ENCODE peak calls at places on chromosomes 6 and 20, in seven cellular contexts. M is epithelial cell of esophagus; A is HL-60; K is sigmoid colon; B is cardiac muscle cell; F is adrenal gland; H is CD8-positive, alpha-beta T cell. J is an unnamed sample.

GRCh38 chr6:144346719-144347446 is 61.7 kb downstream of the UTRN start:
- DNase-seq in K (no peak), F (peak), A (no peak), M (peak), H (no peak), B (no peak), J (no peak)

GRCh38 chr6:43477235-43478007 is at the start of gene TJAP1:
- DNase-seq in H (peak), B (peak), F (peak), A (peak), M (peak), K (peak), J (peak)

GRCh38 chr6:160445130-160445529 is 97.0 kb downstream of the SLC22A3 start:
- DNase-seq in K (no peak), A (no peak), H (no peak), F (no peak), M (no peak), B (no peak), J (no peak)

GRCh38 chr20:17646209-17646717 is 35.8 kb downstream of the RRBP1 start:
- DNase-seq in B (no peak), A (no peak), M (no peak), F (peak), K (peak), H (no peak), J (no peak)

GRCh38 chr6:13368079-13368478 is 39.7 kb upstream of the TBC1D7 start:
- DNase-seq in H (no peak), A (no peak), K (no peak), B (no peak), M (no peak), F (no peak), J (no peak)

GRCh38 chr20:54716790-54717189 is 241.4 kb downstream of the DOK5 start:
- DNase-seq in H (no peak), F (no peak), M (no peak), B (no peak), A (no peak), K (no peak), J (no peak)

GRCh38 chr6:10310826-10311225 is 104.0 kb downstream of the TFAP2A start:
- DNase-seq in M (peak), B (no peak), K (no peak), H (no peak), A (no peak), F (no peak), J (no peak)

GRCh38 chr6:44697333-44697732 is 309.8 kb downstream of the CDC5L start:
- DNase-seq in A (no peak), B (no peak), M (no peak), F (no peak), H (no peak), K (no peak), J (no peak)

GRCh38 chr20:16363832-16364687 is 209.2 kb downstream of the KIF16B start:
- DNase-seq in H (no peak), K (no peak), M (no peak), F (no peak), B (no peak), A (no peak), J (no peak)

GRCh38 chr6:29631860-29632731 is 887 bp downstream of the GABBR1 start:
- DNase-seq in F (peak), A (no peak), B (peak), M (peak), H (no peak), K (peak), J (no peak)

GRCh38 chr20:47117789-47118188 is 223.1 kb downstream of the EYA2 start:
- DNase-seq in K (peak), H (no peak), A (no peak), B (no peak), F (no peak), M (no peak), J (no peak)

GRCh38 chr20:23361651-23362391 is at the start of gene GZF1:
- DNase-seq in F (peak), B (peak), M (peak), K (peak), A (peak), H (peak), J (peak)

GRCh38 chr6:7823552-7823951 is 87.0 kb downstream of the TXNDC5 start:
- DNase-seq in K (no peak), M (no peak), B (no peak), H (no peak), F (no peak), A (no peak), J (no peak)

GRCh38 chr6:139776051-139776450 is 401.6 kb upstream of the CITED2 start:
- DNase-seq in K (no peak), B (peak), H (no peak), A (no peak), M (no peak), F (no peak), J (peak)

GRCh38 chr20:12969071-12969669 is 39.6 kb upstream of the SPTLC3 start:
- DNase-seq in F (no peak), B (no peak), M (peak), H (no peak), A (no peak), K (no peak), J (no peak)

GRCh38 chr6:138864343-138864890 is 68.5 kb downstream of the ECT2L start:
- DNase-seq in H (no peak), A (no peak), M (no peak), K (no peak), B (no peak), F (no peak), J (no peak)

GRCh38 chr6:126919947-126920346 is 198.5 kb upstream of the RSPO3 start:
- DNase-seq in K (no peak), F (no peak), H (no peak), M (peak), B (no peak), A (no peak), J (peak)

GRCh38 chr6:146546440-146546839 is 2.8 kb downstream of the RAB32 start:
- DNase-seq in A (no peak), B (no peak), M (peak), F (no peak), K (no peak), H (no peak), J (peak)

GRCh38 chr6:109632405-109632804 is 58.6 kb downstream of the AK9 start:
- DNase-seq in K (no peak), H (no peak), M (no peak), B (no peak), F (no peak), A (no peak), J (no peak)

GRCh38 chr6:21749754-21750153 is 156.2 kb downstream of the SOX4 start:
- DNase-seq in F (no peak), H (no peak), K (no peak), B (peak), A (no peak), M (no peak), J (no peak)

GRCh38 chr20:60087563-60088105 is 129.4 kb downstream of the CDH26 start:
- DNase-seq in A (no peak), F (no peak), H (no peak), K (no peak), B (no peak), M (peak), J (no peak)

GRCh38 chr6:30169658-30170614 is 6.6 kb downstream of the TRIM15 start:
- DNase-seq in K (no peak), H (no peak), B (peak), F (no peak), M (peak), A (peak), J (peak)

GRCh38 chr20:37239026-37239451 is 22.6 kb downstream of the GHRH start:
- DNase-seq in A (no peak), F (no peak), M (no peak), B (no peak), H (no peak), K (peak), J (peak)

GRCh38 chr6:45577836-45578504 is 200.2 kb upstream of the SUPT3H start:
- DNase-seq in A (no peak), B (no peak), M (no peak), H (no peak), K (no peak), F (no peak), J (no peak)

GRCh38 chr6:143746202-143747119 is 68.7 kb downstream of the PHACTR2 start:
- DNase-seq in F (no peak), H (no peak), M (no peak), K (no peak), A (no peak), B (peak), J (no peak)

GRCh38 chr20:11454966-11455799 is 462.5 kb upstream of the BTBD3 start:
- DNase-seq in K (no peak), A (no peak), B (peak), F (no peak), M (peak), H (no peak), J (peak)

GRCh38 chr6:31480574-31480973 is 17.4 kb upstream of the MICB start:
- DNase-seq in H (no peak), K (no peak), M (no peak), B (no peak), A (no peak), F (no peak), J (no peak)

GRCh38 chr6:101486124-101486523 is 92.6 kb downstream of the GRIK2 start:
- DNase-seq in K (no peak), A (no peak), B (no peak), M (no peak), H (no peak), F (no peak), J (no peak)

GRCh38 chr6:104118274-104118673 is 741.4 kb downstream of the HACE1 start:
- DNase-seq in K (no peak), F (no peak), A (no peak), M (peak), B (no peak), H (no peak), J (no peak)

GRCh38 chr20:52959125-52959524 is 13.0 kb upstream of the TSHZ2 start:
- DNase-seq in H (no peak), A (no peak), F (peak), B (no peak), K (no peak), M (peak), J (no peak)

GRCh38 chr20:51378171-51378928 is 164.2 kb downstream of the NFATC2 start:
- DNase-seq in A (peak), H (no peak), M (no peak), F (no peak), K (peak), B (peak), J (no peak)

GRCh38 chr6:159609813-159610212 is 83.2 kb downstream of the SOD2 start:
- DNase-seq in B (no peak), M (no peak), A (no peak), K (no peak), F (no peak), H (no peak), J (no peak)

GRCh38 chr6:119138906-119139541 is 60.6 kb upstream of the FAM184A start:
- DNase-seq in K (no peak), H (no peak), M (no peak), B (peak), A (no peak), F (no peak), J (no peak)

GRCh38 chr6:112485140-112485539 is 138.0 kb downstream of the RFPL4B start:
- DNase-seq in K (no peak), M (no peak), F (no peak), A (no peak), H (no peak), B (no peak), J (no peak)

GRCh38 chr6:14452567-14453527 is 335.3 kb downstream of the CD83 start:
- DNase-seq in M (no peak), F (no peak), H (no peak), A (peak), B (no peak), K (no peak), J (no peak)

GRCh38 chr6:117478853-117479231 is 3.6 kb upstream of the DCBLD1 start:
- DNase-seq in K (no peak), F (no peak), H (no peak), M (no peak), B (no peak), A (no peak), J (no peak)
- H3K4me3 ChIP-seq in K (no peak), F (no peak), H (no peak), M (no peak), B (no peak), A (no peak), J (no peak)

GRCh38 chr20:9302073-9302425 is 212.3 kb upstream of the LAMP5 start:
- DNase-seq in B (no peak), A (no peak), F (no peak), H (no peak), M (no peak), K (no peak), J (no peak)

GRCh38 chr20:9300080-9300479 is 214.3 kb upstream of the LAMP5 start:
- DNase-seq in K (no peak), F (no peak), M (no peak), A (no peak), H (no peak), B (no peak), J (no peak)

GRCh38 chr20:9301129-9302072 is 213.0 kb upstream of the LAMP5 start:
- DNase-seq in F (no peak), H (no peak), K (no peak), M (peak), A (no peak), B (no peak), J (peak)

GRCh38 chr20:9298906-9299305 is 215.5 kb upstream of the LAMP5 start:
- DNase-seq in K (no peak), H (no peak), F (no peak), A (no peak), B (no peak), M (peak), J (no peak)

GRCh38 chr20:9300534-9300933 is 213.9 kb upstream of the LAMP5 start:
- DNase-seq in M (peak), A (no peak), K (no peak), F (no peak), B (no peak), H (no peak), J (no peak)
- TF ChIP-seq CTCF in M (no peak), A (no peak), K (no peak), F (no peak), B (no peak), H (no peak), J (no peak)

GRCh38 chr6:72811971-72812421 is 190.1 kb downstream of the KCNQ5 start:
- DNase-seq in H (no peak), K (no peak), F (no peak), M (peak), B (no peak), A (no peak), J (no peak)
- H3K4me3 ChIP-seq in H (no peak), K (no peak), F (no peak), M (no peak), B (no peak), A (no peak), J (no peak)

GRCh38 chr6:52255434-52255833 is 11.1 kb upstream of the IL17F start:
- DNase-seq in F (no peak), A (no peak), B (no peak), K (no peak), H (no peak), M (no peak), J (no peak)

GRCh38 chr6:52249078-52249477 is 4.8 kb upstream of the IL17F start:
- DNase-seq in M (no peak), B (no peak), F (no peak), H (no peak), K (no peak), A (no peak), J (no peak)

GRCh38 chr6:52253494-52253893 is 9.2 kb upstream of the IL17F start:
- DNase-seq in B (no peak), A (no peak), H (no peak), K (no peak), F (no peak), M (peak), J (no peak)

GRCh38 chr6:52251113-52251512 is 6.8 kb upstream of the IL17F start:
- DNase-seq in K (no peak), H (no peak), A (no peak), B (no peak), M (no peak), F (no peak), J (no peak)

GRCh38 chr6:52254731-52255378 is 10.6 kb upstream of the IL17F start:
- DNase-seq in B (no peak), F (no peak), K (no peak), A (no peak), M (no peak), H (no peak), J (no peak)
- TF ChIP-seq CTCF in B (no peak), F (no peak), K (no peak), A (no peak), M (no peak), H (no peak), J (no peak)

GRCh38 chr6:137547601-137548000 is 53.4 kb upstream of the OLIG3 start:
- DNase-seq in B (no peak), K (no peak), A (no peak), M (no peak), F (no peak), H (no peak), J (no peak)
- H3K4me3 ChIP-seq in B (no peak), K (no peak), A (no peak), M (no peak), F (no peak), H (no peak), J (no peak)

DNA sequence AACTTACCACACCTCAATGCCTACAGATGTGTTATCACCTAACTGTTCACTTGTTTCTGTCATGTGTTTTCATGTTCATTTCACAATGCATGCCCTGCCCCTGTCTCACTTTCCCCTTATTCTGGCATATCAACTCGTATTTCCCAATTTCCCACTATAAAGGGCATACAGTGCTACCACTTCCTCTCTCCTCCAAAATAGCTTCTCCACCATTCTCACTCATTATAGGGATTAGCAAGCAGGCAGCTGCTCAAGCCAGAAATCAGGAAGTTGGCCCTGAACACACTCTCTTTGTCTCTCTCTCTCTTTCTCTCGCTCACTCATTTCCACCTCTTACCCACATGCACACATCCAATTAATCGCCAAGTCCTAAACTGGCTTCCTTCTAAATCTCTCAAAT is 196.4 kb downstream of the BTBD9 start:
- DNase-seq in B (no peak), F (no peak), A (peak), H (no peak), K (no peak), M (peak), J (no peak)
- TF ChIP-seq CTCF in B (no peak), F (no peak), A (no peak), H (no peak), K (no peak), M (no peak), J (no peak)

GRCh38 chr6:26234421-26235239 is 130.4 kb upstream of the BTN3A2 start:
- DNase-seq in A (peak), H (peak), M (peak), B (peak), F (peak), K (peak), J (peak)
- H3K4me3 ChIP-seq in A (peak), H (peak), M (peak), B (peak), F (no peak), K (peak), J (peak)

GRCh38 chr20:3580412-3580811 is 82.8 kb downstream of the GFRA4 start:
- DNase-seq in M (no peak), K (no peak), H (no peak), A (no peak), B (no peak), F (no peak), J (no peak)
- TF ChIP-seq CTCF in M (no peak), K (no peak), H (no peak), A (no peak), B (no peak), F (no peak), J (no peak)